ENCODE peak calls at places on chromosomes 16 and 17, in nine cellular contexts. One of them, this sample, is unnamed.

GRCh38 chr16:66874079-66874775 is 6.1 kb upstream of the PDP2 start:
- DNase-seq in bronchial epithelial cell: no peak
- DNase-seq in OCI-LY7: peak
- DNase-seq in choroid plexus epithelial cell: peak
- DNase-seq in psoas muscle: no peak
- DNase-seq in HFF-Myc: no peak
- DNase-seq in AG04449: no peak
- DNase-seq in cardiac fibroblast: peak
- DNase-seq in hepatocyte: no peak
- DNase-seq in this sample: peak

GRCh38 chr16:50526796-50527195 is 21.4 kb upstream of the NKD1 start:
- DNase-seq in choroid plexus epithelial cell: no peak
- DNase-seq in cardiac fibroblast: no peak
- DNase-seq in OCI-LY7: no peak
- DNase-seq in psoas muscle: no peak
- DNase-seq in hepatocyte: no peak
- DNase-seq in AG04449: no peak
- DNase-seq in bronchial epithelial cell: no peak
- DNase-seq in HFF-Myc: no peak
- DNase-seq in this sample: no peak

GRCh38 chr17:67578058-67578457 is 139.7 kb upstream of the NOL11 start:
- DNase-seq in AG04449: no peak
- DNase-seq in hepatocyte: no peak
- DNase-seq in cardiac fibroblast: no peak
- DNase-seq in psoas muscle: no peak
- DNase-seq in choroid plexus epithelial cell: no peak
- DNase-seq in OCI-LY7: no peak
- DNase-seq in bronchial epithelial cell: no peak
- DNase-seq in HFF-Myc: no peak
- DNase-seq in this sample: no peak

GRCh38 chr17:62076864-62077788 is 12.0 kb upstream of the MED13 start:
- DNase-seq in choroid plexus epithelial cell: no peak
- DNase-seq in bronchial epithelial cell: no peak
- DNase-seq in hepatocyte: no peak
- DNase-seq in HFF-Myc: no peak
- DNase-seq in psoas muscle: no peak
- DNase-seq in OCI-LY7: no peak
- DNase-seq in AG04449: no peak
- DNase-seq in cardiac fibroblast: no peak
- DNase-seq in this sample: no peak

GRCh38 chr16:29009050-29009837 is 24.4 kb downstream of the LAT start:
- DNase-seq in HFF-Myc: no peak
- DNase-seq in choroid plexus epithelial cell: no peak
- DNase-seq in psoas muscle: no peak
- DNase-seq in OCI-LY7: no peak
- DNase-seq in bronchial epithelial cell: no peak
- DNase-seq in hepatocyte: no peak
- DNase-seq in AG04449: no peak
- DNase-seq in cardiac fibroblast: no peak
- DNase-seq in this sample: no peak

GRCh38 chr17:55318081-55318480 is 53.3 kb downstream of the HLF start:
- DNase-seq in AG04449: no peak
- DNase-seq in HFF-Myc: no peak
- DNase-seq in bronchial epithelial cell: peak
- DNase-seq in psoas muscle: no peak
- DNase-seq in hepatocyte: no peak
- DNase-seq in cardiac fibroblast: no peak
- DNase-seq in choroid plexus epithelial cell: no peak
- DNase-seq in OCI-LY7: no peak
- DNase-seq in this sample: no peak

GRCh38 chr16:29962344-29962994 is 590 bp downstream of the TMEM219 start:
- DNase-seq in choroid plexus epithelial cell: peak
- DNase-seq in OCI-LY7: no peak
- DNase-seq in AG04449: no peak
- DNase-seq in psoas muscle: no peak
- DNase-seq in hepatocyte: peak
- DNase-seq in HFF-Myc: no peak
- DNase-seq in cardiac fibroblast: peak
- DNase-seq in bronchial epithelial cell: peak
- DNase-seq in this sample: peak

GRCh38 chr17:1643293-1643998 is 2.1 kb downstream of the SCARF1 start:
- DNase-seq in hepatocyte: peak
- DNase-seq in psoas muscle: peak
- DNase-seq in cardiac fibroblast: no peak
- DNase-seq in bronchial epithelial cell: peak
- DNase-seq in HFF-Myc: no peak
- DNase-seq in OCI-LY7: peak
- DNase-seq in AG04449: no peak
- DNase-seq in choroid plexus epithelial cell: no peak
- DNase-seq in this sample: no peak

GRCh38 chr16:86449377-86450095 is 60.8 kb upstream of the FOXF1 start:
- DNase-seq in AG04449: no peak
- DNase-seq in psoas muscle: no peak
- DNase-seq in OCI-LY7: no peak
- DNase-seq in cardiac fibroblast: no peak
- DNase-seq in HFF-Myc: no peak
- DNase-seq in bronchial epithelial cell: no peak
- DNase-seq in choroid plexus epithelial cell: no peak
- DNase-seq in hepatocyte: no peak
- DNase-seq in this sample: no peak

GRCh38 chr17:40432864-40433528 is 10.3 kb upstream of the IGFBP4 start:
- DNase-seq in cardiac fibroblast: peak
- DNase-seq in choroid plexus epithelial cell: peak
- DNase-seq in HFF-Myc: no peak
- DNase-seq in AG04449: no peak
- DNase-seq in OCI-LY7: no peak
- DNase-seq in hepatocyte: peak
- DNase-seq in psoas muscle: no peak
- DNase-seq in bronchial epithelial cell: no peak
- DNase-seq in this sample: peak

GRCh38 chr17:38441429-38442061 is 13.3 kb downstream of the ARHGAP23 start:
- DNase-seq in hepatocyte: no peak
- DNase-seq in psoas muscle: no peak
- DNase-seq in cardiac fibroblast: no peak
- DNase-seq in bronchial epithelial cell: no peak
- DNase-seq in choroid plexus epithelial cell: no peak
- DNase-seq in OCI-LY7: no peak
- DNase-seq in HFF-Myc: no peak
- DNase-seq in AG04449: no peak
- DNase-seq in this sample: no peak

GRCh38 chr16:57800213-57801097 is 1.8 kb downstream of the KIFC3 start:
- DNase-seq in bronchial epithelial cell: no peak
- DNase-seq in HFF-Myc: no peak
- DNase-seq in OCI-LY7: no peak
- DNase-seq in cardiac fibroblast: no peak
- DNase-seq in choroid plexus epithelial cell: no peak
- DNase-seq in psoas muscle: no peak
- DNase-seq in AG04449: no peak
- DNase-seq in hepatocyte: no peak
- DNase-seq in this sample: no peak

GRCh38 chr16:86573215-86573614 is 5.1 kb upstream of the FOXL1 start:
- DNase-seq in OCI-LY7: no peak
- DNase-seq in psoas muscle: no peak
- DNase-seq in hepatocyte: no peak
- DNase-seq in bronchial epithelial cell: no peak
- DNase-seq in choroid plexus epithelial cell: peak
- DNase-seq in AG04449: no peak
- DNase-seq in cardiac fibroblast: peak
- DNase-seq in HFF-Myc: no peak
- DNase-seq in this sample: no peak

GRCh38 chr16:34802848-34803599 is 1343.6 kb downstream of the TP53TG3F start:
- DNase-seq in hepatocyte: peak
- DNase-seq in HFF-Myc: no peak
- DNase-seq in choroid plexus epithelial cell: no peak
- DNase-seq in bronchial epithelial cell: no peak
- DNase-seq in psoas muscle: peak
- DNase-seq in OCI-LY7: no peak
- DNase-seq in AG04449: no peak
- DNase-seq in cardiac fibroblast: no peak
- DNase-seq in this sample: no peak

GRCh38 chr17:10118788-10119130 is 79.6 kb downstream of the GAS7 start:
- DNase-seq in choroid plexus epithelial cell: no peak
- DNase-seq in HFF-Myc: no peak
- DNase-seq in psoas muscle: no peak
- DNase-seq in bronchial epithelial cell: no peak
- DNase-seq in hepatocyte: no peak
- DNase-seq in OCI-LY7: no peak
- DNase-seq in cardiac fibroblast: no peak
- DNase-seq in AG04449: no peak
- DNase-seq in this sample: no peak

GRCh38 chr17:1137465-1137894 is 42.3 kb downstream of the ABR start:
- DNase-seq in choroid plexus epithelial cell: no peak
- DNase-seq in AG04449: no peak
- DNase-seq in bronchial epithelial cell: peak
- DNase-seq in HFF-Myc: no peak
- DNase-seq in psoas muscle: no peak
- DNase-seq in hepatocyte: no peak
- DNase-seq in OCI-LY7: no peak
- DNase-seq in cardiac fibroblast: peak
- DNase-seq in this sample: peak

GRCh38 chr17:82095777-82096708 is 2.0 kb downstream of the FASN start:
- DNase-seq in AG04449: no peak
- DNase-seq in OCI-LY7: no peak
- DNase-seq in bronchial epithelial cell: no peak
- DNase-seq in choroid plexus epithelial cell: peak
- DNase-seq in psoas muscle: peak
- DNase-seq in hepatocyte: no peak
- DNase-seq in HFF-Myc: no peak
- DNase-seq in cardiac fibroblast: no peak
- DNase-seq in this sample: no peak
- H3K4me3 ChIP-seq in AG04449: peak
- H3K4me3 ChIP-seq in OCI-LY7: peak
- H3K4me3 ChIP-seq in bronchial epithelial cell: peak
- H3K4me3 ChIP-seq in choroid plexus epithelial cell: peak
- H3K4me3 ChIP-seq in psoas muscle: peak
- H3K4me3 ChIP-seq in hepatocyte: peak
- H3K4me3 ChIP-seq in HFF-Myc: peak
- H3K4me3 ChIP-seq in cardiac fibroblast: peak
- H3K4me3 ChIP-seq in this sample: peak

GRCh38 chr16:12215302-12216105 is 239.0 kb downstream of the SNX29 start:
- DNase-seq in cardiac fibroblast: no peak
- DNase-seq in OCI-LY7: peak
- DNase-seq in choroid plexus epithelial cell: no peak
- DNase-seq in psoas muscle: no peak
- DNase-seq in bronchial epithelial cell: no peak
- DNase-seq in HFF-Myc: no peak
- DNase-seq in hepatocyte: no peak
- DNase-seq in AG04449: no peak
- DNase-seq in this sample: no peak
- TF ChIP-seq CTCF in cardiac fibroblast: peak
- TF ChIP-seq CTCF in OCI-LY7: peak
- TF ChIP-seq CTCF in choroid plexus epithelial cell: peak
- TF ChIP-seq CTCF in psoas muscle: no peak
- TF ChIP-seq CTCF in bronchial epithelial cell: no peak
- TF ChIP-seq CTCF in HFF-Myc: peak
- TF ChIP-seq CTCF in hepatocyte: peak
- TF ChIP-seq CTCF in AG04449: peak
- TF ChIP-seq CTCF in this sample: peak

GRCh38 chr17:77398274-77398673 is 257.5 kb downstream of the SEC14L1 start:
- DNase-seq in cardiac fibroblast: no peak
- DNase-seq in hepatocyte: no peak
- DNase-seq in psoas muscle: no peak
- DNase-seq in choroid plexus epithelial cell: no peak
- DNase-seq in HFF-Myc: no peak
- DNase-seq in bronchial epithelial cell: no peak
- DNase-seq in AG04449: no peak
- DNase-seq in OCI-LY7: no peak
- DNase-seq in this sample: no peak
- H3K4me3 ChIP-seq in cardiac fibroblast: no peak
- H3K4me3 ChIP-seq in hepatocyte: no peak
- H3K4me3 ChIP-seq in psoas muscle: no peak
- H3K4me3 ChIP-seq in choroid plexus epithelial cell: no peak
- H3K4me3 ChIP-seq in HFF-Myc: no peak
- H3K4me3 ChIP-seq in bronchial epithelial cell: no peak
- H3K4me3 ChIP-seq in AG04449: no peak
- H3K4me3 ChIP-seq in OCI-LY7: no peak
- H3K4me3 ChIP-seq in this sample: no peak

GRCh38 chr16:85320677-85321385 is 208.6 kb upstream of the CIBAR2 start:
- DNase-seq in bronchial epithelial cell: no peak
- DNase-seq in cardiac fibroblast: no peak
- DNase-seq in AG04449: no peak
- DNase-seq in hepatocyte: no peak
- DNase-seq in psoas muscle: no peak
- DNase-seq in HFF-Myc: no peak
- DNase-seq in choroid plexus epithelial cell: no peak
- DNase-seq in OCI-LY7: no peak
- DNase-seq in this sample: no peak
- TF ChIP-seq CTCF in bronchial epithelial cell: no peak
- TF ChIP-seq CTCF in cardiac fibroblast: no peak
- TF ChIP-seq CTCF in AG04449: no peak
- TF ChIP-seq CTCF in hepatocyte: no peak
- TF ChIP-seq CTCF in psoas muscle: no peak
- TF ChIP-seq CTCF in HFF-Myc: no peak
- TF ChIP-seq CTCF in choroid plexus epithelial cell: no peak
- TF ChIP-seq CTCF in OCI-LY7: no peak
- TF ChIP-seq CTCF in this sample: no peak

GRCh38 chr16:83441523-83441922 is 366.3 kb upstream of the HSBP1 start:
- DNase-seq in OCI-LY7: no peak
- DNase-seq in psoas muscle: no peak
- DNase-seq in hepatocyte: no peak
- DNase-seq in choroid plexus epithelial cell: no peak
- DNase-seq in cardiac fibroblast: peak
- DNase-seq in HFF-Myc: no peak
- DNase-seq in AG04449: no peak
- DNase-seq in bronchial epithelial cell: peak
- DNase-seq in this sample: no peak
- H3K4me3 ChIP-seq in OCI-LY7: no peak
- H3K4me3 ChIP-seq in psoas muscle: no peak
- H3K4me3 ChIP-seq in hepatocyte: no peak
- H3K4me3 ChIP-seq in choroid plexus epithelial cell: no peak
- H3K4me3 ChIP-seq in cardiac fibroblast: no peak
- H3K4me3 ChIP-seq in HFF-Myc: no peak
- H3K4me3 ChIP-seq in AG04449: no peak
- H3K4me3 ChIP-seq in bronchial epithelial cell: no peak
- H3K4me3 ChIP-seq in this sample: no peak